ENCODE peak calls at places on chromosomes 13 and 19, in nine cellular contexts. Y, G, V, H, P, M, B, W and I are unnamed samples.

GRCh38 chr13:23709521-23709920 is 139.3 kb downstream of the TNFRSF19 start:
- DNase-seq in M (no peak), V (no peak), B (no peak), G (no peak), H (no peak), W (no peak), Y (no peak), P (no peak), I (no peak)

GRCh38 chr19:13281567-13282291 is 131.5 kb downstream of the IER2 start:
- DNase-seq in G (peak), H (no peak), Y (no peak), B (no peak), W (no peak), V (no peak), M (no peak), P (peak), I (no peak)

GRCh38 chr13:111962431-111962891 is 104.5 kb upstream of the SOX1 start:
- DNase-seq in H (no peak), M (no peak), B (no peak), Y (no peak), P (no peak), W (no peak), G (no peak), V (no peak), I (no peak)

GRCh38 chr13:41216160-41216559 is 21.8 kb upstream of the KBTBD7 start:
- DNase-seq in Y (no peak), W (no peak), P (no peak), M (no peak), B (no peak), H (peak), V (no peak), G (peak), I (peak)

GRCh38 chr13:106242554-106242953 is 292.9 kb downstream of the EFNB2 start:
- DNase-seq in P (no peak), V (no peak), Y (no peak), M (no peak), B (no peak), H (no peak), W (no peak), G (no peak), I (no peak)

GRCh38 chr13:77215543-77215942 is 111.4 kb downstream of the MYCBP2 start:
- DNase-seq in M (no peak), Y (no peak), H (no peak), B (no peak), G (no peak), P (no peak), W (no peak), V (no peak), I (no peak)

GRCh38 chr19:39878398-39878797 is 32.2 kb upstream of the FBL start:
- DNase-seq in B (no peak), M (no peak), H (no peak), Y (no peak), V (no peak), G (no peak), W (no peak), P (no peak), I (no peak)

GRCh38 chr19:33447336-33448158 is 74.0 kb downstream of the CEBPG start:
- DNase-seq in H (no peak), Y (no peak), B (no peak), W (no peak), P (no peak), G (no peak), V (no peak), M (no peak), I (no peak)

GRCh38 chr19:38834104-38834490 is 2.5 kb upstream of the ECH1 start:
- DNase-seq in G (peak), H (no peak), Y (no peak), V (no peak), B (no peak), M (no peak), W (no peak), P (no peak), I (no peak)

GRCh38 chr19:7850975-7851622 is 21.1 kb downstream of the EVI5L start:
- DNase-seq in W (no peak), Y (no peak), G (no peak), V (no peak), M (no peak), B (no peak), P (no peak), H (no peak), I (no peak)

GRCh38 chr19:40443930-40444180 is 280 bp downstream of the SERTAD3 start:
- DNase-seq in B (no peak), P (peak), M (no peak), H (no peak), W (no peak), Y (no peak), V (no peak), G (no peak), I (no peak)

GRCh38 chr13:52846567-52847321 is 1.7 kb downstream of the PCDH8 start:
- DNase-seq in G (peak), B (peak), W (peak), H (peak), V (peak), M (no peak), Y (no peak), P (peak), I (no peak)

GRCh38 chr13:73228546-73228945 is 169.7 kb downstream of the KLF5 start:
- DNase-seq in G (peak), V (no peak), B (no peak), P (no peak), W (no peak), H (no peak), M (no peak), Y (peak), I (no peak)

GRCh38 chr13:45820106-45820838 is 31.3 kb downstream of the SIAH3 start:
- DNase-seq in H (no peak), Y (no peak), M (no peak), P (no peak), V (no peak), W (no peak), G (no peak), B (no peak), I (no peak)

GRCh38 chr13:79786176-79786575 is 305.2 kb downstream of the NDFIP2 start:
- DNase-seq in G (no peak), P (no peak), B (no peak), H (no peak), Y (no peak), M (no peak), W (no peak), V (no peak), I (no peak)

GRCh38 chr13:77853701-77854100 is 64.9 kb downstream of the EDNRB start:
- DNase-seq in G (no peak), V (no peak), H (no peak), W (no peak), B (no peak), Y (no peak), P (peak), M (no peak), I (peak)

GRCh38 chr13:91348906-91349435 is 1.5 kb downstream of the MIR17HG start:
- DNase-seq in W (peak), B (peak), V (peak), Y (peak), P (peak), H (peak), G (peak), M (peak), I (peak)

GRCh38 chr13:108018371-108018870 is 196.9 kb downstream of the LIG4 start:
- DNase-seq in W (no peak), V (no peak), H (no peak), G (no peak), B (no peak), M (no peak), Y (no peak), P (no peak), I (peak)

GRCh38 chr19:16535381-16535780 is 6.9 kb downstream of the CHERP start:
- DNase-seq in V (no peak), P (no peak), M (peak), Y (no peak), B (no peak), H (no peak), G (no peak), W (no peak), I (no peak)

GRCh38 chr13:99987180-99988047 is 5.8 kb downstream of the ZIC2 start:
- DNase-seq in Y (no peak), P (peak), H (no peak), W (no peak), G (no peak), M (no peak), B (no peak), V (no peak), I (no peak)

GRCh38 chr19:22030680-22031079 is 19.9 kb upstream of the ZNF208 start:
- DNase-seq in P (no peak), M (no peak), G (no peak), V (no peak), H (no peak), Y (no peak), W (no peak), B (no peak), I (no peak)

GRCh38 chr13:80235559-80236296 is 105.2 kb downstream of the SPRY2 start:
- DNase-seq in G (no peak), Y (peak), P (peak), W (peak), V (no peak), M (no peak), B (no peak), H (peak), I (no peak)

GRCh38 chr19:10286803-10287737 is at the start of gene ICAM4:
- DNase-seq in V (no peak), G (no peak), H (no peak), B (peak), Y (no peak), P (peak), M (peak), W (peak), I (no peak)

GRCh38 chr13:30802953-30803478 is 67.7 kb downstream of the ALOX5AP start:
- DNase-seq in H (no peak), W (peak), G (peak), B (peak), P (peak), V (peak), Y (peak), M (peak), I (peak)

GRCh38 chr19:13301627-13302334 is 151.6 kb downstream of the IER2 start:
- DNase-seq in P (no peak), M (no peak), B (no peak), G (no peak), Y (no peak), W (no peak), H (no peak), V (no peak), I (no peak)

GRCh38 chr19:10112037-10112751 is 701 bp downstream of the P2RY11 start:
- DNase-seq in W (no peak), Y (peak), H (no peak), G (no peak), M (no peak), B (no peak), V (no peak), P (no peak), I (no peak)

GRCh38 chr13:29577135-29578051 is 18.1 kb downstream of the SLC7A1 start:
- DNase-seq in P (no peak), G (peak), B (no peak), Y (no peak), M (no peak), V (peak), H (no peak), W (no peak), I (no peak)

GRCh38 chr13:79913141-79913827 is 427.6 kb downstream of the SPRY2 start:
- DNase-seq in V (no peak), P (no peak), W (no peak), B (no peak), H (no peak), Y (no peak), M (no peak), G (no peak), I (no peak)

GRCh38 chr19:3655402-3656072 is 28.9 kb upstream of the CACTIN start:
- DNase-seq in W (no peak), P (no peak), Y (no peak), V (peak), B (peak), M (peak), G (peak), H (peak), I (no peak)

GRCh38 chr13:46124967-46125933 is 20.4 kb upstream of the CPB2 start:
- DNase-seq in H (no peak), M (no peak), V (no peak), B (no peak), W (no peak), Y (no peak), P (no peak), G (no peak), I (no peak)

DNA sequence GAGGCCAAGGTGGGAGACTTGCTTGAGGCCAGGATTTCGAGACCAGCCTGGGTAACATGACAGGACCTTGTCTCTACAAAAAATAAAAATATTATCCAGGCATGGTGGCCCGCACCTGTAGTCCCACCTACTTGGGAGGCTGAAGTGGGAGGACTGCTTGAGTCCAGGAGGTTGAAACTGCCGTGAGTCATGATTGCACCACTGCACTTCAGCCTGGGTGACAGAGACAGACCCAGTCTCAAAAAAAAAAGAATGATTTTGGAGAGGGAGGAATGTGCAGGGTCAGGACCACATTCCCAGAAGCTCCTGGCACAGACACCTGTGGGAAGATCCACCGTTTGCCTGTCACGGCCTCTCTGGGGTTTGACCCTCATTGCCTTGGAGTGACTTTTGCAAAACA is 9.3 kb upstream of the BAX start:
- DNase-seq in V (no peak), H (no peak), W (no peak), P (no peak), B (no peak), M (no peak), Y (no peak), G (no peak), I (no peak)
- H3K4me3 ChIP-seq in V (no peak), H (no peak), W (no peak), P (no peak), B (no peak), M (no peak), Y (no peak), G (no peak), I (no peak)

DNA sequence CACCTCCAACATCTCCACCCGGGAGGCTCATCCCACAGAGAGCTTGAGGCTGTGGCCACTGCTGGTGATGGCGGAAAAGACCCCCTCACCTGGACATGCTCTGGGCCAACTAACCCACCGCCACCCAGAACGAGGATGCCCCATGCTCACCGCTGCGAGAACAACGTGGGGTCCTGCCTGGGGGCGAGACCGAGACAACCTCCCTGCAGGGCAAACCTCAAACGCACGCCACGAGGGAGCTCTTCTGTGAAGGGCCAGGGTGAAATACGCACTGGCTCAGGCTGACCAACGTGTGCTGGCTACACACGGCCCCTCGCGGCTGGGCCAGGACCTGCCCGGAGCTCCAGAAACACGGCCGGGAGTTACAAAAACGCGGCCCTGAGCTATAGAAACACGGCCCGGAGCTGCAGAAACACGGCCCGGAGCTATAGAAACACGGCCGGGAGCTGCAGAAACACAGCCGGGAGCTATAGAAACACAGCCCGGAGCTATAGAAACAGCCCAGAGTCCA is 19.0 kb upstream of the PLPP2 start:
- DNase-seq in G (peak), Y (no peak), H (no peak), P (peak), V (no peak), B (no peak), W (no peak), M (no peak), I (no peak)
- H3K4me3 ChIP-seq in G (no peak), Y (no peak), H (no peak), P (no peak), V (no peak), B (peak), W (no peak), M (no peak), I (no peak)

GRCh38 chr19:46192990-46193650 is 36.4 kb upstream of the IGFL1 start:
- DNase-seq in Y (peak), M (peak), V (peak), G (peak), H (peak), B (no peak), W (peak), P (no peak), I (no peak)
- H3K4me3 ChIP-seq in Y (no peak), M (no peak), V (peak), G (no peak), H (no peak), B (no peak), W (no peak), P (no peak), I (no peak)

GRCh38 chr19:49579193-49579592 is 1.2 kb downstream of the NOSIP start:
- DNase-seq in Y (no peak), W (no peak), G (no peak), M (no peak), H (no peak), V (no peak), P (no peak), B (no peak), I (no peak)
- H3K4me3 ChIP-seq in Y (peak), W (no peak), G (peak), M (peak), H (peak), V (peak), P (peak), B (no peak), I (peak)

GRCh38 chr19:50723735-50724521 is 764 bp downstream of the CLEC11A start:
- DNase-seq in G (no peak), P (no peak), W (no peak), Y (no peak), M (no peak), V (no peak), B (no peak), H (no peak), I (no peak)

GRCh38 chr19:50725218-50725931 is 2.2 kb downstream of the CLEC11A start:
- DNase-seq in M (no peak), H (no peak), V (no peak), Y (no peak), G (no peak), P (no peak), W (no peak), B (no peak), I (peak)

GRCh38 chr19:50724522-50725217 is 1.5 kb downstream of the CLEC11A start:
- DNase-seq in Y (peak), H (peak), P (peak), V (peak), M (peak), W (peak), G (peak), B (peak), I (peak)

GRCh38 chr19:50728084-50728737 is 5.0 kb downstream of the CLEC11A start:
- DNase-seq in B (peak), H (no peak), M (peak), G (peak), V (peak), W (peak), Y (no peak), P (peak), I (peak)

GRCh38 chr19:50725932-50726230 is 2.7 kb downstream of the CLEC11A start:
- DNase-seq in G (no peak), B (no peak), V (no peak), W (no peak), P (no peak), H (no peak), M (no peak), Y (no peak), I (no peak)
- H3K4me3 ChIP-seq in G (peak), B (peak), V (peak), W (no peak), P (peak), H (no peak), M (peak), Y (peak), I (peak)

GRCh38 chr19:46480409-46480808 is 9.0 kb upstream of the PNMA8A start:
- DNase-seq in B (peak), P (peak), W (peak), Y (no peak), G (peak), V (peak), M (no peak), H (peak), I (peak)

GRCh38 chr19:46481187-46481586 is 9.8 kb upstream of the PNMA8A start:
- DNase-seq in G (peak), M (no peak), B (no peak), V (no peak), P (no peak), H (peak), W (no peak), Y (no peak), I (no peak)

GRCh38 chr19:46478356-46478986 is 7.1 kb upstream of the PNMA8A start:
- DNase-seq in W (no peak), V (no peak), Y (peak), P (peak), G (peak), H (peak), M (peak), B (no peak), I (peak)

GRCh38 chr19:46482645-46483044 is 11.3 kb upstream of the PNMA8A start:
- DNase-seq in M (no peak), Y (no peak), P (no peak), B (no peak), V (no peak), H (peak), G (peak), W (no peak), I (no peak)

DNA sequence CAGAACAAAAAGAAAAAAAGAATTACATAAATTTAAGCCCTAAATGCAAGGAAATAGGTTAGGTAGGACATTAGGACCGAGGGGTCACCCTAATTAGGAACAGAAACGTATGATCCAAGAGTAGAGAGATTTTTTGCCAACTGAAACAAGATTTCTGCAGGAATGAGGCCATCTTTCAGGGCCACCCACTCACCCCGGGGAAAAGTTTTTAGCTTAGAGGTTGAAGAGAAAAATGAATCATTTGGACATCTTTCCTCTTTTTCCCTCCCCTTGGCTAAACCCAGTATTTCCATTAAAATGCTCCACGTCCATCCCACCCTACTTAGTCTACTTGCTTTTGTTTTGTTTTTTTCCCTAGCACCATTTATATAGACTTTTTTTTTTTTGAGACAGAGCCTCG is 10.6 kb upstream of the PNMA8A start:
- DNase-seq in P (no peak), M (no peak), V (no peak), G (peak), H (peak), W (no peak), Y (no peak), B (no peak), I (no peak)
- H3K4me3 ChIP-seq in P (no peak), M (no peak), V (no peak), G (no peak), H (no peak), W (no peak), Y (no peak), B (no peak), I (no peak)

GRCh38 chr13:33080962-33081655 is 64.9 kb downstream of the KL start:
- DNase-seq in W (no peak), M (no peak), G (peak), H (no peak), P (no peak), B (no peak), V (no peak), Y (peak), I (no peak)

GRCh38 chr13:33083054-33083453 is 66.8 kb downstream of the KL start:
- DNase-seq in B (no peak), Y (no peak), P (no peak), V (no peak), G (no peak), H (no peak), W (no peak), M (no peak), I (no peak)

GRCh38 chr13:33078268-33078667 is 62.0 kb downstream of the KL start:
- DNase-seq in H (no peak), V (no peak), Y (no peak), W (no peak), G (no peak), M (no peak), B (no peak), P (no peak), I (no peak)

GRCh38 chr13:33081666-33082065 is 65.4 kb downstream of the KL start:
- DNase-seq in B (no peak), G (no peak), Y (no peak), H (no peak), W (no peak), V (no peak), P (no peak), M (no peak), I (no peak)

DNA sequence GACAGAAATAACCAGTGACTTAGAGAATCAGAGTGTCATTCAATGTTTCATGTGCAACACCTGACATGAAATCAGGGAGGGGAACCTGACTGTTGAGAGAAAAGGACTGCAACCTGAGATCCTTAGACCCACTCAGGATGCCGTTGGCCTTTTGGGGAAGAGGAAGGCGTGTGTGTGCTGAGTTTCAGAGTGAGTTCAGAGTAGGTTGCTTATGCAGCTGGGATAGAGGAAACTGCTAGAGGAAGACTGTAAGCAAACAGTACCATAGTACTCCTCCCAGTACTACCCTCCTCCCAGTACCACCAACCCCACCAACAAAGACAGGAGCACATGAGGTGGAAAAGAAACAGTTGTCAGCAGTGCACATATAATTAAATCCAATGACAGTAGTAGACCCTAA is 63.7 kb downstream of the KL start:
- DNase-seq in H (no peak), B (no peak), Y (no peak), G (no peak), M (no peak), V (no peak), P (no peak), W (no peak), I (no peak)
- H3K4me3 ChIP-seq in H (no peak), B (no peak), Y (no peak), G (no peak), M (no peak), V (no peak), P (no peak), W (no peak), I (no peak)

GRCh38 chr19:46410205-46411087 is 2.9 kb downstream of the CCDC8 start:
- DNase-seq in P (no peak), V (no peak), Y (no peak), W (no peak), G (no peak), B (no peak), M (no peak), H (no peak), I (no peak)
- H3K4me3 ChIP-seq in P (no peak), V (no peak), Y (no peak), W (no peak), G (peak), B (peak), M (no peak), H (no peak), I (no peak)